ENCODE peak calls at places on chromosome 7, in four cellular contexts. One of them, this sample, is unnamed.

GRCh38 chr7:117132385-117133120 is 179.3 kb downstream of the ST7 start:
- DNase-seq in glutamatergic neuron: no peak
- DNase-seq in IMR-90: peak
- DNase-seq in MCF 10A: peak
- DNase-seq in this sample: no peak

GRCh38 chr7:155811895-155812761 is at the start of gene SHH:
- DNase-seq in glutamatergic neuron: peak
- DNase-seq in MCF 10A: no peak
- DNase-seq in IMR-90: peak
- DNase-seq in this sample: no peak

GRCh38 chr7:143248781-143249354 is 14.4 kb upstream of the GSTK1 start:
- DNase-seq in glutamatergic neuron: no peak
- DNase-seq in MCF 10A: peak
- DNase-seq in IMR-90: no peak
- DNase-seq in this sample: no peak

GRCh38 chr7:2325028-2325625 is 10.9 kb upstream of the SNX8 start:
- DNase-seq in IMR-90: no peak
- DNase-seq in glutamatergic neuron: no peak
- DNase-seq in MCF 10A: no peak
- DNase-seq in this sample: no peak

GRCh38 chr7:151448261-151449252 is 8.6 kb upstream of the CRYGN start:
- DNase-seq in glutamatergic neuron: peak
- DNase-seq in IMR-90: peak
- DNase-seq in MCF 10A: peak
- DNase-seq in this sample: peak

GRCh38 chr7:28957822-28958234 is 302 bp downstream of the TRIL start:
- DNase-seq in MCF 10A: no peak
- DNase-seq in glutamatergic neuron: peak
- DNase-seq in IMR-90: no peak
- DNase-seq in this sample: peak

GRCh38 chr7:110522751-110523200 is 568.2 kb upstream of the LRRN3 start:
- DNase-seq in IMR-90: no peak
- DNase-seq in glutamatergic neuron: no peak
- DNase-seq in MCF 10A: peak
- DNase-seq in this sample: no peak

GRCh38 chr7:85021090-85021704 is 165.7 kb downstream of the SEMA3D start:
- DNase-seq in IMR-90: peak
- DNase-seq in MCF 10A: peak
- DNase-seq in glutamatergic neuron: no peak
- DNase-seq in this sample: no peak

GRCh38 chr7:84393776-84394175 is 199.2 kb upstream of the SEMA3A start:
- DNase-seq in MCF 10A: no peak
- DNase-seq in glutamatergic neuron: no peak
- DNase-seq in IMR-90: peak
- DNase-seq in this sample: no peak

GRCh38 chr7:17493451-17493850 is 195.0 kb downstream of the AHR start:
- DNase-seq in glutamatergic neuron: no peak
- DNase-seq in IMR-90: no peak
- DNase-seq in MCF 10A: peak
- DNase-seq in this sample: no peak

GRCh38 chr7:36391436-36392198 is 2.0 kb downstream of the ANLN start:
- DNase-seq in MCF 10A: peak
- DNase-seq in IMR-90: peak
- DNase-seq in glutamatergic neuron: no peak
- DNase-seq in this sample: no peak

GRCh38 chr7:37988721-37989650 is 68.5 kb downstream of the EPDR1 start:
- DNase-seq in glutamatergic neuron: no peak
- DNase-seq in MCF 10A: no peak
- DNase-seq in IMR-90: no peak
- DNase-seq in this sample: no peak

GRCh38 chr7:81608748-81609382 is 161.0 kb downstream of the HGF start:
- DNase-seq in MCF 10A: peak
- DNase-seq in IMR-90: peak
- DNase-seq in glutamatergic neuron: no peak
- DNase-seq in this sample: no peak

GRCh38 chr7:73832806-73833205 is 2.0 kb downstream of the CLDN4 start:
- DNase-seq in MCF 10A: no peak
- DNase-seq in glutamatergic neuron: no peak
- DNase-seq in IMR-90: no peak
- DNase-seq in this sample: no peak

GRCh38 chr7:123653162-123653561 is 2.5 kb upstream of the LMOD2 start:
- DNase-seq in IMR-90: no peak
- DNase-seq in glutamatergic neuron: no peak
- DNase-seq in MCF 10A: no peak
- DNase-seq in this sample: no peak

GRCh38 chr7:117019786-117020604 is 66.7 kb downstream of the ST7 start:
- DNase-seq in MCF 10A: peak
- DNase-seq in glutamatergic neuron: peak
- DNase-seq in IMR-90: peak
- DNase-seq in this sample: peak

GRCh38 chr7:45691155-45691656 is 117.0 kb downstream of the ADCY1 start:
- DNase-seq in glutamatergic neuron: no peak
- DNase-seq in MCF 10A: no peak
- DNase-seq in IMR-90: no peak
- DNase-seq in this sample: no peak

GRCh38 chr7:107404740-107405537 is 64.9 kb upstream of the GPR22 start:
- DNase-seq in glutamatergic neuron: no peak
- DNase-seq in MCF 10A: no peak
- DNase-seq in IMR-90: no peak
- DNase-seq in this sample: no peak

GRCh38 chr7:123285076-123285700 is 85.4 kb upstream of the SLC13A1 start:
- DNase-seq in IMR-90: no peak
- DNase-seq in glutamatergic neuron: no peak
- DNase-seq in MCF 10A: no peak
- DNase-seq in this sample: no peak

GRCh38 chr7:81301815-81302214 is 383.0 kb upstream of the SEMA3C start:
- DNase-seq in IMR-90: no peak
- DNase-seq in MCF 10A: no peak
- DNase-seq in glutamatergic neuron: no peak
- DNase-seq in this sample: no peak